ENCODE peak calls at places on chromosomes 12 and 14, in seven cellular contexts. A is IMR-90, Y is mesenchymal stem cell, X is mesendoderm, W is neuronal stem cell, H is H1, I is trophoblast cell. N is an unnamed sample.

GRCh38 chr12:101013993-101014392 is 196.0 kb downstream of the SLC5A8 start:
- DNase-seq in Y (no peak), A (no peak), X (no peak), I (no peak), W (no peak), H (no peak), N (no peak)

GRCh38 chr14:69237142-69237541 is 22.8 kb upstream of the GALNT16 start:
- DNase-seq in H (no peak), X (no peak), W (no peak), A (no peak), I (no peak), Y (no peak), N (no peak)

GRCh38 chr12:66964629-66965028 is 285.8 kb upstream of the GRIP1 start:
- DNase-seq in H (no peak), Y (peak; percentile 46), A (no peak), I (peak; percentile 65), X (no peak), W (no peak), N (no peak)

GRCh38 chr12:68267892-68268396 is 14.5 kb upstream of the IL22 start:
- DNase-seq in Y (peak; percentile 64), X (no peak), A (peak; percentile 88), W (no peak), I (peak; percentile 91), H (no peak), N (no peak)

GRCh38 chr14:26293909-26294308 is 303.9 kb downstream of the NOVA1 start:
- DNase-seq in H (no peak), X (no peak), W (no peak), I (no peak), Y (no peak), A (no peak), N (no peak)

GRCh38 chr12:103841690-103842584 is 903 bp upstream of the NT5DC3 start:
- DNase-seq in A (peak; percentile 76), W (peak; percentile 44), Y (peak; percentile 85), I (peak; percentile 99), X (peak; percentile 79), H (peak; percentile 85), N (peak; percentile 90)

GRCh38 chr12:4908694-4909396 is 860 bp upstream of the KCNA1 start:
- DNase-seq in Y (no peak), A (no peak), X (peak; percentile 95), I (no peak), H (peak; percentile 83), W (peak; percentile 89), N (peak; percentile 99)

GRCh38 chr12:114625294-114625851 is 58.6 kb downstream of the TBX3 start:
- DNase-seq in A (peak; percentile 72), W (peak; percentile 64), H (peak; percentile 88), Y (peak; percentile 59), I (peak; percentile 65), X (peak; percentile 78), N (peak; percentile 83)

GRCh38 chr12:51852404-51853137 is 4.1 kb upstream of the FIGNL2 start:
- DNase-seq in H (no peak), A (no peak), X (no peak), I (no peak), Y (no peak), W (no peak), N (no peak)

GRCh38 chr12:23760495-23760894 is 189.0 kb downstream of the SOX5 start:
- DNase-seq in Y (no peak), A (no peak), X (peak; percentile 23), I (no peak), W (peak; percentile 41), H (peak; percentile 53), N (peak; percentile 63)

GRCh38 chr12:51028126-51028810 is 2.1 kb upstream of the SLC11A2 start:
- DNase-seq in H (no peak), A (peak; percentile 33), X (peak; percentile 88), W (peak; percentile 21), Y (peak; percentile 59), I (peak; percentile 84), N (peak; percentile 72)

GRCh38 chr12:122362758-122363157 is 59.7 kb downstream of the CLIP1 start:
- DNase-seq in Y (no peak), W (no peak), X (no peak), A (peak; percentile 28), I (no peak), H (no peak), N (no peak)

GRCh38 chr12:42507031-42507430 is 82.5 kb downstream of the PRICKLE1 start:
- DNase-seq in W (no peak), I (no peak), A (no peak), Y (no peak), H (no peak), X (no peak), N (no peak)

GRCh38 chr14:69859591-69859990 is 19.6 kb upstream of the SMOC1 start:
- DNase-seq in W (no peak), I (no peak), A (no peak), Y (no peak), H (peak; percentile 45), X (no peak), N (no peak)

GRCh38 chr12:106223485-106224391 is 24.1 kb downstream of the CKAP4 start:
- DNase-seq in H (peak; percentile 92), W (peak; percentile 75), X (peak; percentile 77), Y (peak; percentile 65), A (peak; percentile 54), I (peak; percentile 86), N (peak; percentile 88)

GRCh38 chr12:4269279-4269991 is 4.1 kb upstream of the CCND2 start:
- DNase-seq in Y (peak; percentile 75), H (peak; percentile 93), W (peak; percentile 76), X (peak; percentile 98), A (peak; percentile 29), I (peak; percentile 27), N (peak; percentile 90)

GRCh38 chr14:99191663-99192621 is 80.1 kb downstream of the BCL11B start:
- DNase-seq in X (no peak), A (peak; percentile 13), W (no peak), H (no peak), I (no peak), Y (no peak), N (no peak)

GRCh38 chr14:67187210-67187609 is 2.0 kb upstream of the GARIN2 start:
- DNase-seq in X (peak; percentile 85), A (peak; percentile 89), I (peak; percentile 70), W (no peak), Y (peak; percentile 73), H (no peak), N (no peak)

GRCh38 chr14:85963486-85963885 is 433.5 kb downstream of the FLRT2 start:
- DNase-seq in X (no peak), H (no peak), A (no peak), Y (no peak), I (no peak), W (no peak), N (no peak)

GRCh38 chr12:122412851-122413433 is 9.5 kb downstream of the CLIP1 start:
- DNase-seq in X (no peak), Y (no peak), A (no peak), H (no peak), I (no peak), W (no peak), N (no peak)

DNA sequence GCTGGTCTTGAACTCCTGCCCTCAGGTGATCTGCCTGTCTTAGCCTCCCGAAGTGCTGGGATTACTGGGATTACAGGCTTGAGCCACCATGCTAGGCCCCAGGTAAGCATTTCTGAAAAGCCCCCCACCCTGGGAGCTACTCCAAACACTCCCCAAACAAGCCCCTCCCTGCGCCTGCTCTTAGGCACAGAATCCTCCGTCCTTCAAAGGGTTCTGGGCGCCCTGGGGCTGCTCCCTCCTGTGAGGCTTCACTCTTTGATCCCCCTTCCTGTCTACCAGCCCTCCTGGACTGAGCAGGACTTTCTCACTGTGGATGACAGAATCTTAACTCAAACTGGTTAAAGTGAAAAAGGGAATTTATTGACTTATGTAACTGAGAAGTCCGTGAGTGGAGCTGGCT is 66.8 kb upstream of the CLMN start:
- DNase-seq in W (no peak), H (no peak), Y (no peak), I (no peak), A (no peak), X (peak; percentile 19), N (no peak)
- H3K18ac ChIP-seq in W (no peak overlapping the region), H (no peak overlapping the region), Y (no peak overlapping the region), I (no peak overlapping the region), A (no peak overlapping the region), X (no peak overlapping the region), N (no peak overlapping the region)

DNA sequence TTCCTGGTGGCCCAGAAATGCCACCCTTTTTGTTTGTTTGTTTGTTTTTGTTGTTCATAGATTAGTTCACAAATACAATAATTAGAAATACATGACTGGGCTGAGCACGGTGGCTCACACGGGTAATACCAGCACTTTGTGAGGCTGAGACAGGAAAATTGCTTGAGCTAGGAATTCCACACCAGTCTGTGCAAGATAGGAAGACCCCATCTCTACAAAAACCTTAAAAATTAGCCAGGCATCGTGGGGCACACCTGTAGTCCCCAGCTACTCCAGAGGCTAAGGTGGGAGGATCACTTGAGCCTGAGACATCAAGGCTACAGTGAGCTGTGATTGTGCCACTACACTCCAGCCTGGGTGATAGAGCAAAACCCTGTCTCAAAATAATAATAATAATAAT is 2.3 kb upstream of the SSTR1 start:
- DNase-seq in H (no peak), A (no peak), W (no peak), I (no peak), X (no peak), Y (no peak), N (no peak)
- H3K18ac ChIP-seq in H (no peak overlapping the region), A (no peak overlapping the region), W (no peak overlapping the region), I (no peak overlapping the region), X (no peak overlapping the region), Y (no peak overlapping the region), N (no peak overlapping the region)

GRCh38 chr14:79704406-79704805 is 506.9 kb downstream of the DIO2 start:
- DNase-seq in H (no peak), I (no peak), W (no peak), A (no peak), Y (no peak), X (no peak), N (no peak)
- H3K18ac ChIP-seq in H (no peak overlapping the region), I (no peak overlapping the region), W (no peak overlapping the region), A (no peak overlapping the region), Y (no peak overlapping the region), X (no peak overlapping the region), N (no peak overlapping the region)

DNA sequence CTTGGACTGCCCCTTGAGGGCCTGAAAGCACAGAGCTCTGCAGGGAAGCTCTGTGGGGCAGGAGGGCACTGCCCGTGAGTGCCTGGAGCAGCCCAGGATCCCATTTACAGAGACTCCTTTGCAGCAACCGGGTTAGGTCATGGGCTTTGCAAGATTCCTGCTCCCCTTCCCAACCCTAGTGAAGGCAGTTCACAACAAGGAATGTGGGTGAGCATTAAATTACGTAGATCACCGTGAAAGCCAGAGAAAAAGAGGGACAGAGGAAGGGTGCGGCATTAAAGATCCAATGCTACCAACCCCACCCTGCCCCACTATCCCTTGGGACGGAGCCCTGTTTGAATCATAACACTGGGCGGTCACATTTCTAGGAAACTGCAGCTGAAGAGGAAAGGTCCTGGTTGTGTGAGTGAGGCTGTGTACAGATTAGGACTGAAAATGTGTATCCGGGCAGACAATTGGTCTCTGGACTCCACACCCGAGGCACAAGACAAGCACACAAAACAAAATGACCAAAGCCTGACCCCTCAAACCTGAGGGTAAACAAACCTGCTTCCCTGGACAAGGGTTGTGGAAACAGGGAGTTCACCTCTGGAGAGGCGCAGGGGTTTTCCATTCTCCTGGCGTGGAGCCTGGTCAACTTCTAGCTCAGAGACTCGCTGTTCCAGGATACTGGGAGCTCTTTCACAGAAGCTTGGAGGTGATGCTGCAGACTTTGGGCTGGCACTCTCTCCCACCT is 16.8 kb downstream of the NINJ2 start:
- DNase-seq in H (no peak), Y (no peak), W (no peak), A (no peak), X (no peak), I (no peak), N (no peak)
- H3K18ac ChIP-seq in H (no peak overlapping the region), Y (peak overlapping the region; percentile 9), W (no peak overlapping the region), A (no peak overlapping the region), X (no peak overlapping the region), I (no peak overlapping the region), N (no peak overlapping the region)

GRCh38 chr12:16358896-16359295 is 11.5 kb downstream of the MGST1 start:
- DNase-seq in W (no peak), X (no peak), A (peak; percentile 34), H (no peak), I (no peak), Y (peak; percentile 26), N (no peak)
- H3K18ac ChIP-seq in W (no peak overlapping the region), X (no peak overlapping the region), A (no peak overlapping the region), H (no peak overlapping the region), I (no peak overlapping the region), Y (no peak overlapping the region), N (no peak overlapping the region)